ENCODE peak calls at places on chromosomes 11 and 22, in six cellular contexts. U, R, F, X, A and I are unnamed samples.

GRCh38 chr11:47257518-47258316 is at the start of gene NR1H3:
- ATAC-seq in U (peak; percentile 80), R (peak; percentile 33), F (peak; percentile 76), X (peak; percentile 57), A (peak; percentile 45), I (peak; percentile 76)

GRCh38 chr11:60175860-60176275 is 7.0 kb downstream of the MS4A6A start:
- ATAC-seq in U (no peak), R (no peak), F (no peak), X (no peak), A (peak; percentile 96), I (no peak)

GRCh38 chr11:127943763-127944162 is 643.6 kb downstream of the ETS1 start:
- ATAC-seq in U (no peak), R (no peak), F (no peak), X (no peak), A (no peak), I (no peak)

GRCh38 chr11:120137187-120137610 is 714 bp downstream of the TRIM29 start:
- ATAC-seq in U (no peak), R (no peak), F (no peak), X (no peak), A (no peak), I (no peak)

GRCh38 chr11:74330065-74330858 is 18.8 kb upstream of the P4HA3 start:
- ATAC-seq in U (peak; percentile 30), R (no peak), F (no peak), X (no peak), A (no peak), I (no peak)

GRCh38 chr22:40410731-40411505 is 40.5 kb downstream of the SGSM3 start:
- ATAC-seq in U (no peak), R (no peak), F (no peak), X (no peak), A (no peak), I (no peak)

GRCh38 chr11:119361056-119361787 is 14.7 kb upstream of the MFRP start:
- ATAC-seq in U (peak; percentile 75), R (peak; percentile 66), F (peak; percentile 80), X (peak; percentile 65), A (peak; percentile 52), I (peak; percentile 68)

GRCh38 chr11:120707098-120707497 is 195.6 kb downstream of the GRIK4 start:
- ATAC-seq in U (no peak), R (no peak), F (no peak), X (no peak), A (no peak), I (no peak)

GRCh38 chr11:108512706-108513105 is 14.5 kb upstream of the POGLUT3 start:
- ATAC-seq in U (no peak), R (no peak), F (no peak), X (no peak), A (no peak), I (no peak)

GRCh38 chr22:26470807-26471206 is 12.8 kb downstream of the HPS4 start:
- ATAC-seq in U (no peak), R (no peak), F (no peak), X (no peak), A (no peak), I (no peak)

GRCh38 chr11:131253142-131253884 is 117.1 kb upstream of the NTM start:
- ATAC-seq in U (no peak), R (no peak), F (no peak), X (no peak), A (no peak), I (no peak)

GRCh38 chr11:39617971-39618370 is 1841.5 kb downstream of the LRRC4C start:
- ATAC-seq in U (no peak), R (no peak), F (no peak), X (no peak), A (no peak), I (no peak)

GRCh38 chr11:115539844-115540243 is 35.6 kb upstream of the CADM1 start:
- ATAC-seq in U (no peak), R (no peak), F (no peak), X (no peak), A (no peak), I (no peak)

GRCh38 chr11:109945626-109946321 is 147.4 kb upstream of the ZC3H12C start:
- ATAC-seq in U (no peak), R (peak; percentile 45), F (no peak), X (peak; percentile 6), A (peak; percentile 73), I (peak; percentile 18)

GRCh38 chr22:22425366-22425765 is 83.2 kb downstream of the ZNF280B start:
- ATAC-seq in U (no peak), R (no peak), F (no peak), X (no peak), A (no peak), I (no peak)

GRCh38 chr11:128553662-128554392 is 33.5 kb downstream of the ETS1 start:
- ATAC-seq in U (peak; percentile 21), R (peak; percentile 58), F (peak; percentile 43), X (peak; percentile 45), A (no peak), I (no peak)

GRCh38 chr11:68270334-68271022 is 1.3 kb downstream of the C11orf24 start:
- ATAC-seq in U (no peak), R (no peak), F (no peak), X (no peak), A (no peak), I (no peak)

GRCh38 chr11:21511835-21512440 is 680.9 kb upstream of the ANO5 start:
- ATAC-seq in U (peak; percentile 84), R (peak; percentile 40), F (no peak), X (no peak), A (peak; percentile 98), I (no peak)

GRCh38 chr22:40534379-40535188 is 101.9 kb downstream of the MRTFA start:
- ATAC-seq in U (peak; percentile 67), R (no peak), F (peak; percentile 36), X (no peak), A (peak; percentile 48), I (no peak)

GRCh38 chr11:71499125-71499524 is 27.9 kb upstream of the KRTAP5-7 start:
- ATAC-seq in U (no peak), R (no peak), F (peak; percentile 92), X (no peak), A (no peak), I (no peak)

GRCh38 chr22:31284756-31285155 is 7.5 kb downstream of the PIK3IP1 start:
- ATAC-seq in U (no peak), R (no peak), F (no peak), X (no peak), A (no peak), I (no peak)

GRCh38 chr22:39463277-39463676 is 6.5 kb downstream of the MGAT3 start:
- ATAC-seq in U (no peak), R (no peak), F (no peak), X (no peak), A (no peak), I (no peak)

GRCh38 chr11:66373261-66373660 is 1.7 kb upstream of the SLC29A2 start:
- ATAC-seq in U (no peak), R (no peak), F (peak; percentile 75), X (peak; percentile 23), A (no peak), I (no peak)

GRCh38 chr11:1701041-1701807 is 4.2 kb downstream of the KRTAP5-6 start:
- ATAC-seq in U (no peak), R (no peak), F (no peak), X (no peak), A (no peak), I (no peak)

GRCh38 chr22:26391623-26392022 is 37.4 kb upstream of the ASPHD2 start:
- ATAC-seq in U (no peak), R (no peak), F (no peak), X (no peak), A (no peak), I (no peak)

GRCh38 chr11:47887910-47888569 is 39.9 kb upstream of the NUP160 start:
- ATAC-seq in U (no peak), R (no peak), F (no peak), X (no peak), A (no peak), I (no peak)

DNA sequence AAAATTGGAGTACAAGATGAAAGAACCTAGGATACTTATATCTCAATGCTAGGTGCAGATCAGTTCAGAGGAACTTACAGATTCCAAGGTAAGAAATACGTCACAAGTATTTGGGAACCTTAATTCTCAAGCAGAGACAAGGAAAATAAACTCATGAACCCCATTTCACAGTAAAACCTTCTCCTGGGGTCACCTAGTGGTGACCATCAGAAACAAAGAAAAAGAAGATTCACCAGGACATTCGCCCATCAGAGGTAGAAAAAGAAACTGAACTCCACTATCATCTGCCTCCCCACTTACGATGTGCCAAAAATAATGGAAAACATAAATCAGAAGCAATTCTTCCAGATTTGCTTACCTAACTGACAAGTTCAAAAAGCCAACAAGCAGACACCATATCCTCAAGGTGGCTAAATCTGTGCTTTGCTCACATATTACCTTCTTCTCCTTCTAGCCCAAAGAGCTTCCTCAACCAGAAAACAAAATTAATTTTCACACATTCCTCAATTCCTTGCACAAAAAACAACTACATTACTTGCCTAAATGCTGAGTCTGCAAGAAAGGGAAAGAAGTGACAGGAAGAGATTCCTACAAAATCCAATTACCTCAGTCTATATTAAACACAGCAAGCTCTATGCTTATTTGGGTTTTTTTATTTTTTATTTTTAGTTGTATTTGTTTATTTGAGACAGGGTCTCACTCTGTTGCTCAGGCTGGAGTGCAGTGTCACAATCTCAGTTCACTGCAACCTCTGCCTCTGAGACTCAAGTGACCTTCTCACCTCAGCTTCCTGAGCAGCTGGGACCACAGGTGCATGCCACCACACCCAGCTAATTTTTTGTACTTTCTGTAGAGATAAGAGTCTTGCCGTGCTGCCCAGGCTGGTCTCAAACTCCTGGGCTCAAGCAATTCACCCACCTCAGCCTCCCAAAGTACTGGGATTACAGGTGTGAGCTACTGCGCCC is 4.7 kb downstream of the DENND5A start:
- ATAC-seq in U (no peak), R (no peak), F (no peak), X (no peak), A (peak; percentile 29), I (no peak)
- TF ChIP-seq CTCF in U (no peak), R (no peak), F (peak; percentile 7), X (no peak), A (peak; percentile 30), I (peak; percentile 8)

GRCh38 chr11:62547691-62548281 is 1.2 kb upstream of the AHNAK start:
- ATAC-seq in U (no peak), R (no peak), F (peak; percentile 59), X (no peak), A (no peak), I (no peak)
- H3K4me1 ChIP-seq in U (peaks cover 78% of the 10 kb centered on the region), R (peaks cover 72% of the 10 kb centered on the region), F (peaks cover 51% of the 10 kb centered on the region), X (peaks cover 61% of the 10 kb centered on the region), A (peaks cover 55% of the 10 kb centered on the region), I (peaks cover 36% of the 10 kb centered on the region)

GRCh38 chr11:130198964-130199363 is 39.4 kb downstream of the ST14 start:
- ATAC-seq in U (no peak), R (peak; percentile 68), F (no peak), X (no peak), A (no peak), I (no peak)
- TF ChIP-seq CTCF in U (no peak), R (no peak), F (no peak), X (no peak), A (no peak), I (no peak)

DNA sequence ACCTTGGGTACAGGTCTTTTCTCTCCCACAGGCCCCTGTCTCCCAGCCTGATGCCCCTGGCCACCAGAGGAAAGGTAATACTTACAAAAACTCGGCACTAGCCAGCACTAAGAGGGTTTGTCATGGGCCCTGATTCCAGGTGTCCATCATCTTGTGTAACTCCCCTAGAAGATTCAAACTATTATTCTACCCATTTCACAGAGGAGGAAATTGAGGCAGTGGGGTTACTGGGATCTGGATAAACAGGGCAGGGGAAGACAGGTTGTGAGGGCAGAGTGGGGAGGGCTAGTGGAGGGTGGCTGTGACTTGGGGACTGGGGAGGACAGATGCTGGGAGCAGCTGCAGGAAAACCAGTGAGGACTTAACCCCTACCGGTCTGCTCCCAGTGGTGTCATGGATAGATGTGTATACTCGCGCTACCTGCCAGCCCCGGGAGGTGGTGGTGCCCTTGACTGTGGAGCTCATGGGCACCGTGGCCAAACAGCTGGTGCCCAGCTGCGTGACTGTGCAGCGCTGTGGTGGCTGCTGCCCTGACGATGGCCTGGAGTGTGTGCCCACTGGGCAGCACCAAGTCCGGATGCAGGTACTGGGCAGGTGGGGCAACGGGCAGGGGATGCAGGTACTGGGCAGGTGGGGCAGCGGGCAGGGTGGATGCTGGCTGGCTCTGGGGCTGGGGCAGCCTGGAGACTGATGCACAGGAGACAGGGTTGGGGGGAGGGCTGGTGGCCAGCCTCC is 1.2 kb downstream of the VEGFB start:
- ATAC-seq in U (no peak), R (no peak), F (no peak), X (no peak), A (no peak), I (no peak)
- H3K4me1 ChIP-seq in U (peaks cover 83% of the 10 kb centered on the region), R (peaks cover 70% of the 10 kb centered on the region), F (peaks cover 31% of the 10 kb centered on the region), X (peaks cover 4% of the 10 kb centered on the region), A (peaks cover 55% of the 10 kb centered on the region), I (peaks cover 25% of the 10 kb centered on the region)